ENCODE peak calls at places on chromosomes 1 and 21, in eight cellular contexts. F, K, P, W, V, I, Q and N are unnamed samples.

GRCh38 chr21:41616063-41616591 is 108.2 kb upstream of the TMPRSS2 start:
- DNase-seq in F (no peak), P (no peak), K (peak; percentile 91), V (no peak), W (no peak), I (no peak), Q (peak; percentile 81), N (no peak)

GRCh38 chr1:174114788-174115448 is 44.4 kb upstream of the RABGAP1L start:
- DNase-seq in I (peak; percentile 75), V (peak; percentile 8), K (peak; percentile 40), P (no peak), Q (peak; percentile 60), W (peak; percentile 23), F (peak; percentile 8), N (peak; percentile 44)

GRCh38 chr1:1116701-1117468 is 996 bp upstream of the C1orf159 start:
- DNase-seq in P (no peak), V (peak; percentile 46), W (no peak), Q (peak; percentile 30), K (no peak), F (peak; percentile 45), I (no peak), N (peak; percentile 18)

GRCh38 chr1:182248721-182249120 is 142.9 kb downstream of the GLUL start:
- DNase-seq in W (no peak), F (no peak), V (no peak), K (no peak), I (no peak), P (no peak), Q (no peak), N (no peak)

GRCh38 chr1:218829143-218829542 is 344.5 kb upstream of the LYPLAL1 start:
- DNase-seq in P (no peak), I (no peak), F (no peak), V (no peak), W (no peak), Q (no peak), K (peak; percentile 13), N (no peak)

GRCh38 chr1:30476476-30476875 is 246.9 kb downstream of the MATN1 start:
- DNase-seq in F (no peak), Q (no peak), K (no peak), V (no peak), I (no peak), W (no peak), P (no peak), N (no peak)

GRCh38 chr21:36203603-36203889 is 46.9 kb downstream of the DOP1B start:
- DNase-seq in F (no peak), K (peak; percentile 92), W (no peak), Q (peak; percentile 92), P (no peak), V (peak; percentile 53), I (no peak), N (peak; percentile 92)

GRCh38 chr1:241957692-241958494 is at the start of gene BECN2:
- DNase-seq in K (no peak), I (no peak), P (no peak), V (no peak), W (no peak), F (no peak), Q (no peak), N (no peak)

GRCh38 chr21:35563885-35564451 is 496.4 kb downstream of the SETD4 start:
- DNase-seq in K (peak; percentile 91), W (no peak), V (no peak), I (no peak), Q (peak; percentile 91), P (no peak), F (no peak), N (no peak)

GRCh38 chr1:108657701-108658100 is 3.2 kb downstream of the HENMT1 start:
- DNase-seq in Q (no peak), K (peak; percentile 27), V (no peak), P (no peak), I (no peak), F (no peak), W (no peak), N (no peak)

GRCh38 chr1:184387069-184387870 is 441 bp downstream of the C1orf21 start:
- DNase-seq in K (peak; percentile 28), Q (peak; percentile 37), V (peak; percentile 38), I (no peak), P (peak; percentile 6), W (peak; percentile 41), F (no peak), N (no peak)

GRCh38 chr1:231099311-231099710 is 59.3 kb upstream of the FAM89A start:
- DNase-seq in F (no peak), Q (no peak), V (no peak), W (no peak), I (no peak), K (no peak), P (no peak), N (no peak)

GRCh38 chr1:63466759-63467158 is 56.3 kb downstream of the ITGB3BP start:
- DNase-seq in W (no peak), Q (no peak), V (no peak), F (no peak), I (no peak), K (no peak), P (no peak), N (no peak)

GRCh38 chr1:41343790-41344679 is 17.2 kb upstream of the FOXO6 start:
- DNase-seq in K (no peak), V (no peak), Q (peak; percentile 53), F (no peak), W (no peak), I (no peak), P (no peak), N (no peak)

GRCh38 chr1:1206376-1207253 is at the start of gene TNFRSF18:
- DNase-seq in V (peak; percentile 56), K (no peak), I (no peak), F (no peak), W (no peak), Q (no peak), P (no peak), N (peak; percentile 15)

GRCh38 chr1:150621497-150622113 is 7.8 kb downstream of the ENSA start:
- DNase-seq in F (peak; percentile 40), K (peak; percentile 79), P (no peak), Q (peak; percentile 48), I (peak; percentile 72), V (peak; percentile 49), W (no peak), N (no peak)

GRCh38 chr1:160618763-160619274 is 28.0 kb downstream of the SLAMF1 start:
- DNase-seq in P (no peak), W (no peak), I (peak; percentile 59), F (no peak), K (no peak), Q (no peak), V (peak; percentile 56), N (no peak)

GRCh38 chr1:36924282-36924791 is 110.0 kb downstream of the GRIK3 start:
- DNase-seq in Q (peak; percentile 11), P (no peak), K (peak; percentile 18), W (peak; percentile 70), I (peak; percentile 76), V (peak; percentile 48), F (peak; percentile 25), N (peak; percentile 63)

GRCh38 chr21:42427809-42428419 is 24.2 kb downstream of the UBASH3A start:
- DNase-seq in W (no peak), V (no peak), P (no peak), F (no peak), Q (no peak), I (no peak), K (no peak), N (no peak)

GRCh38 chr1:27559466-27560030 is 44.4 kb downstream of the AHDC1 start:
- DNase-seq in P (no peak), I (no peak), Q (no peak), K (no peak), F (no peak), V (no peak), W (no peak), N (no peak)

GRCh38 chr1:81472387-81472786 is 328.3 kb upstream of the ADGRL2 start:
- DNase-seq in K (no peak), Q (no peak), P (no peak), V (no peak), W (no peak), F (no peak), I (no peak), N (no peak)

GRCh38 chr1:104132386-104132973 is 382.8 kb downstream of the AMY1C start:
- DNase-seq in I (peak; percentile 10), F (no peak), K (peak; percentile 1), Q (no peak), V (no peak), W (peak; percentile 53), P (no peak), N (peak; percentile 27)

GRCh38 chr1:112026018-112026417 is 36.5 kb upstream of the KCND3 start:
- DNase-seq in Q (no peak), W (no peak), F (no peak), K (no peak), I (no peak), P (no peak), V (no peak), N (no peak)